ENCODE peak calls at places on chromosomes 11 and 22, in seven cellular contexts. J, Z, R, N, O, E and G are unnamed samples.
A peak's percentile ranks its signal among the peaks of the same experiment; 100 is the strongest.

GRCh38 chr11:124760205-124760652 is 1.9 kb downstream of the ESAM start:
- DNase-seq in J (no peak), Z (no peak), R (peak; percentile 24), N (no peak), O (no peak), E (no peak), G (no peak)

GRCh38 chr22:19571207-19571795 is 47.1 kb upstream of the CLDN5 start:
- DNase-seq in J (no peak), Z (no peak), R (no peak), N (no peak), O (no peak), E (no peak), G (no peak)

GRCh38 chr11:22341582-22341919 is 3.4 kb downstream of the SLC17A6 start:
- DNase-seq in J (no peak), Z (no peak), R (no peak), N (no peak), O (no peak), E (no peak), G (no peak)

GRCh38 chr11:15006139-15006759 is 34.1 kb upstream of the CALCA start:
- DNase-seq in J (no peak), Z (no peak), R (no peak), N (peak; percentile 30), O (no peak), E (peak; percentile 47), G (peak; percentile 13)

GRCh38 chr11:36775157-36775556 is 177.1 kb upstream of the RAG2 start:
- DNase-seq in J (no peak), Z (no peak), R (no peak), N (no peak), O (no peak), E (no peak), G (no peak)

GRCh38 chr11:83063073-83063754 is 8.5 kb downstream of the RAB30 start:
- DNase-seq in J (no peak), Z (no peak), R (no peak), N (peak; percentile 61), O (no peak), E (no peak), G (no peak)

GRCh38 chr11:123193742-123194141 is 1.3 kb downstream of the CLMP start:
- DNase-seq in J (no peak), Z (no peak), R (no peak), N (no peak), O (no peak), E (no peak), G (no peak)

GRCh38 chr11:65416341-65417185 is 6.0 kb upstream of the NEAT1 start:
- DNase-seq in J (peak; percentile 94), Z (peak; percentile 92), R (peak; percentile 93), N (peak; percentile 89), O (peak; percentile 93), E (peak; percentile 54), G (peak; percentile 71)

GRCh38 chr11:44563716-44564115 is 1.7 kb upstream of the CD82 start:
- DNase-seq in J (no peak), Z (no peak), R (no peak), N (no peak), O (no peak), E (no peak), G (no peak)

GRCh38 chr22:23138584-23139469 is 3.0 kb downstream of the RSPH14 start:
- DNase-seq in J (no peak), Z (no peak), R (no peak), N (no peak), O (no peak), E (no peak), G (no peak)

GRCh38 chr11:120182790-120183491 is 27.9 kb upstream of the OAF start:
- DNase-seq in J (peak; percentile 68), Z (no peak), R (peak; percentile 62), N (no peak), O (peak; percentile 39), E (no peak), G (peak; percentile 64)

GRCh38 chr11:60835472-60835871 is 6.4 kb upstream of the CCDC86 start:
- DNase-seq in J (no peak), Z (no peak), R (no peak), N (no peak), O (no peak), E (no peak), G (no peak)

GRCh38 chr22:46044718-46045458 is 67.9 kb upstream of the WNT7B start:
- DNase-seq in J (peak; percentile 57), Z (no peak), R (peak; percentile 56), N (peak; percentile 49), O (peak; percentile 43), E (no peak), G (no peak)

GRCh38 chr11:114496915-114497314 is 57.6 kb downstream of the REXO2 start:
- DNase-seq in J (no peak), Z (no peak), R (no peak), N (no peak), O (no peak), E (no peak), G (no peak)

GRCh38 chr11:119207300-119207570 is 1.1 kb downstream of the CBL start:
- DNase-seq in J (no peak), Z (no peak), R (no peak), N (peak; percentile 18), O (no peak), E (no peak), G (no peak)

GRCh38 chr22:17633217-17633997 is 4.9 kb upstream of the ATP6V1E1 start:
- DNase-seq in J (no peak), Z (no peak), R (no peak), N (no peak), O (no peak), E (peak; percentile 87), G (no peak)

GRCh38 chr11:118398797-118399564 is 2.4 kb upstream of the ATP5MG start:
- DNase-seq in J (no peak), Z (no peak), R (no peak), N (peak; percentile 84), O (no peak), E (no peak), G (no peak)

GRCh38 chr11:17838102-17838501 is 103.5 kb downstream of the KCNC1 start:
- DNase-seq in J (no peak), Z (peak; percentile 80), R (no peak), N (no peak), O (no peak), E (no peak), G (no peak)

GRCh38 chr11:1342946-1343345 is 33.5 kb upstream of the TOLLIP start:
- DNase-seq in J (no peak), Z (no peak), R (no peak), N (no peak), O (no peak), E (no peak), G (no peak)

GRCh38 chr11:121418625-121419114 is 33.4 kb upstream of the SORL1 start:
- DNase-seq in J (no peak), Z (peak; percentile 33), R (no peak), N (peak; percentile 77), O (no peak), E (no peak), G (no peak)

GRCh38 chr11:63871962-63872832 is 33.3 kb downstream of the MARK2 start:
- DNase-seq in J (peak; percentile 76), Z (peak; percentile 92), R (peak; percentile 78), N (no peak), O (peak; percentile 78), E (peak; percentile 60), G (no peak)

GRCh38 chr11:63868399-63869064 is 29.6 kb downstream of the MARK2 start:
- DNase-seq in J (no peak), Z (no peak), R (peak; percentile 29), N (no peak), O (no peak), E (no peak), G (no peak)

GRCh38 chr11:63869171-63869591 is 30.3 kb downstream of the MARK2 start:
- DNase-seq in J (no peak), Z (no peak), R (no peak), N (no peak), O (no peak), E (no peak), G (no peak)

GRCh38 chr11:63869686-63870085 is 30.8 kb downstream of the MARK2 start:
- DNase-seq in J (no peak), Z (no peak), R (no peak), N (peak; percentile 70), O (no peak), E (no peak), G (no peak)

GRCh38 chr11:63870351-63871197 is 31.7 kb downstream of the MARK2 start:
- DNase-seq in J (no peak), Z (no peak), R (no peak), N (no peak), O (no peak), E (no peak), G (no peak)
- H3K4me1 ChIP-seq in J (peaks cover 4% of the 10 kb centered on the region), Z (peaks cover 58% of the 10 kb centered on the region), R (peaks cover 68% of the 10 kb centered on the region), N (peaks cover 87% of the 10 kb centered on the region), O (peaks cover 32% of the 10 kb centered on the region), E (peaks cover 26% of the 10 kb centered on the region), G (peaks cover 11% of the 10 kb centered on the region)

GRCh38 chr11:28874706-28875105 is 766.5 kb downstream of the METTL15 start:
- DNase-seq in J (no peak), Z (no peak), R (no peak), N (no peak), O (no peak), E (no peak), G (no peak)

GRCh38 chr11:28871090-28871489 is 762.9 kb downstream of the METTL15 start:
- DNase-seq in J (no peak), Z (no peak), R (no peak), N (no peak), O (no peak), E (no peak), G (no peak)
- H3K4me1 ChIP-seq in J (no peaks in the 10 kb centered on the region), Z (no peaks in the 10 kb centered on the region), R (no peaks in the 10 kb centered on the region), N (no peaks in the 10 kb centered on the region), O (no peaks in the 10 kb centered on the region), E (no peaks in the 10 kb centered on the region), G (no peaks in the 10 kb centered on the region)

DNA sequence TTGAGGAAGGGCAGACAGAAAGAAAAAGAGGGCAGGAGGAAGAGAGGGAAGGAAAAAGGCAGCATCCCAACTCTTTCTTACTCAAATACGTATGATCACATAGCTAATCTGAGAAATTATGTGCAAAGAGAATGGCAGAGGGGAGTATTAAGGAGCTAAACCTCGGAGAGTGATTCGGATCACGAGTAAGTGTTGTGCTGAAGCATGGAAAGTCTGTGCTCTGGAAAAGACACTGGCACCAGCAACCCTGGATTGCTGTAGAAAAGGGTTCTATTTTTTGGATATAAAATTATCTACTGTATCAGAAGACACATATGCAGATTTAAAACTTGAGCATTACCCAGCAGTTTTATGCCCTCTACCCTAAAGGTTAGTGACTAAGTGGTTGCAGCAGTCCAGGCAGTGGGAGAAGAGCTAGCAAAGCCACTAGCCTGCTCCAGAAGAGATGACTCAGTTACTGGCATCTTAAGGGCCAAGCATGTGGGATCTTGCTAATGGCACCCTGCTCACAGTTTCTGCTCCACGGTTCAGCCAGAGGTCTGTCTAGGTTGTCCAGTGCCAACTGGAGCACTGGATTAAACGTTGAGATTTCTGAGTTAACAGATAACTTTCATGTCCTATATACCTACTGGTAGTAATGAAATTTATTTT is 151.7 kb downstream of the SWAP70 start:
- DNase-seq in J (no peak), Z (peak; percentile 62), R (no peak), N (no peak), O (no peak), E (no peak), G (no peak)
- H3K4me1 ChIP-seq in J (peaks cover 6% of the 10 kb centered on the region), Z (no peaks in the 10 kb centered on the region), R (no peaks in the 10 kb centered on the region), N (no peaks in the 10 kb centered on the region), O (no peaks in the 10 kb centered on the region), E (peaks cover 9% of the 10 kb centered on the region), G (no peaks in the 10 kb centered on the region)

DNA sequence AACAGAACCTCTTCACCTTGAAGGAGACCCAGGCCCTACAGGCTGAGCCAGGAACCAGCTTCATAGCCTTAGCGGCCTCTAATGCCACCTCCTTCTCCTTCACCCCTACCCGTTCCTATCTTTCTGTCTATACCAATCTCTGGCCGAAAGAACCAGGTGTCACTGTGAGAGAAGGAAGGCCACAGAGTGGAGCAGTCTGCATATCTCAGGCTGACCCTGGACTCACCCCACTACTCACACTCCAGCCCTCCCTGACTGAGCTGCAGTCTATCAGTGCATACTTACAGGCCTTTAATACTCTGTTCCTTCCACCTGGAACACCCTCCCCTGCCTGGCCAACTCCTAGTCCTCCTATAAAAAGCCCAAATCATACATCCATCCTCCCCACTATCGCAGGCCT is 32.7 kb downstream of the ARAP1 start:
- DNase-seq in J (no peak), Z (no peak), R (no peak), N (no peak), O (no peak), E (no peak), G (no peak)
- H3K4me1 ChIP-seq in J (peaks cover 5% of the 10 kb centered on the region), Z (peaks cover 61% of the 10 kb centered on the region), R (peaks cover 49% of the 10 kb centered on the region), N (peaks cover 58% of the 10 kb centered on the region), O (peaks cover 3% of the 10 kb centered on the region), E (peaks cover 21% of the 10 kb centered on the region), G (peaks cover 5% of the 10 kb centered on the region)